ENCODE peak calls at places on chromosome 11, in seven cellular contexts. One of them, this sample, is unnamed.

GRCh38 chr11:130774703-130775102 is 141.6 kb downstream of the SNX19 start:
- DNase-seq in GM12878: no peak
- DNase-seq in H1: no peak
- DNase-seq in SK-N-SH: no peak
- DNase-seq in HCT116: no peak
- DNase-seq in HepG2: no peak
- DNase-seq in T47D: no peak
- DNase-seq in this sample: no peak

GRCh38 chr11:118064956-118065355 is 11.9 kb upstream of the TMPRSS4 start:
- DNase-seq in GM12878: no peak
- DNase-seq in HepG2: no peak
- DNase-seq in HCT116: no peak
- DNase-seq in H1: no peak
- DNase-seq in T47D: no peak
- DNase-seq in SK-N-SH: no peak
- DNase-seq in this sample: no peak

GRCh38 chr11:68448604-68449011 is 11.9 kb upstream of the PPP6R3 start:
- DNase-seq in SK-N-SH: no peak
- DNase-seq in H1: no peak
- DNase-seq in HepG2: no peak
- DNase-seq in GM12878: no peak
- DNase-seq in T47D: no peak
- DNase-seq in HCT116: no peak
- DNase-seq in this sample: no peak

GRCh38 chr11:57134284-57134683 is 47.5 kb upstream of the LRRC55 start:
- DNase-seq in GM12878: no peak
- DNase-seq in H1: no peak
- DNase-seq in HCT116: no peak
- DNase-seq in T47D: no peak
- DNase-seq in HepG2: no peak
- DNase-seq in SK-N-SH: no peak
- DNase-seq in this sample: no peak

GRCh38 chr11:44680982-44681597 is 45.7 kb upstream of the TSPAN18 start:
- DNase-seq in HCT116: no peak
- DNase-seq in T47D: no peak
- DNase-seq in SK-N-SH: no peak
- DNase-seq in H1: no peak
- DNase-seq in GM12878: no peak
- DNase-seq in HepG2: no peak
- DNase-seq in this sample: no peak

GRCh38 chr11:86713552-86713951 is 41.1 kb upstream of the ME3 start:
- DNase-seq in GM12878: no peak
- DNase-seq in H1: no peak
- DNase-seq in HCT116: no peak
- DNase-seq in HepG2: no peak
- DNase-seq in SK-N-SH: no peak
- DNase-seq in T47D: no peak
- DNase-seq in this sample: no peak

GRCh38 chr11:42521994-42522393 is 789.8 kb upstream of the API5 start:
- DNase-seq in GM12878: no peak
- DNase-seq in HepG2: no peak
- DNase-seq in SK-N-SH: no peak
- DNase-seq in T47D: no peak
- DNase-seq in H1: no peak
- DNase-seq in HCT116: no peak
- DNase-seq in this sample: no peak

GRCh38 chr11:111299111-111300026 is 1.0 kb downstream of the POU2AF3 start:
- DNase-seq in HepG2: peak
- DNase-seq in SK-N-SH: peak
- DNase-seq in HCT116: no peak
- DNase-seq in GM12878: no peak
- DNase-seq in H1: peak
- DNase-seq in T47D: peak
- DNase-seq in this sample: no peak

GRCh38 chr11:133531971-133532651 is at the start of gene OPCML:
- DNase-seq in SK-N-SH: no peak
- DNase-seq in HCT116: no peak
- DNase-seq in H1: peak
- DNase-seq in GM12878: no peak
- DNase-seq in T47D: no peak
- DNase-seq in HepG2: no peak
- DNase-seq in this sample: no peak

GRCh38 chr11:14124345-14124744 is 161.8 kb downstream of the SPON1 start:
- DNase-seq in HepG2: no peak
- DNase-seq in GM12878: no peak
- DNase-seq in T47D: no peak
- DNase-seq in HCT116: no peak
- DNase-seq in SK-N-SH: no peak
- DNase-seq in H1: no peak
- DNase-seq in this sample: no peak

GRCh38 chr11:44133335-44133946 is 38.0 kb downstream of the EXT2 start:
- DNase-seq in SK-N-SH: peak
- DNase-seq in T47D: peak
- DNase-seq in HCT116: no peak
- DNase-seq in GM12878: no peak
- DNase-seq in HepG2: peak
- DNase-seq in H1: no peak
- DNase-seq in this sample: peak

GRCh38 chr11:71334191-71334590 is 81.8 kb upstream of the SHANK2 start:
- DNase-seq in HCT116: no peak
- DNase-seq in T47D: no peak
- DNase-seq in SK-N-SH: no peak
- DNase-seq in H1: no peak
- DNase-seq in HepG2: no peak
- DNase-seq in GM12878: no peak
- DNase-seq in this sample: no peak

GRCh38 chr11:122007611-122008071 is 108.4 kb downstream of the BLID start:
- DNase-seq in H1: no peak
- DNase-seq in T47D: no peak
- DNase-seq in HepG2: no peak
- DNase-seq in GM12878: no peak
- DNase-seq in HCT116: no peak
- DNase-seq in SK-N-SH: no peak
- DNase-seq in this sample: no peak

DNA sequence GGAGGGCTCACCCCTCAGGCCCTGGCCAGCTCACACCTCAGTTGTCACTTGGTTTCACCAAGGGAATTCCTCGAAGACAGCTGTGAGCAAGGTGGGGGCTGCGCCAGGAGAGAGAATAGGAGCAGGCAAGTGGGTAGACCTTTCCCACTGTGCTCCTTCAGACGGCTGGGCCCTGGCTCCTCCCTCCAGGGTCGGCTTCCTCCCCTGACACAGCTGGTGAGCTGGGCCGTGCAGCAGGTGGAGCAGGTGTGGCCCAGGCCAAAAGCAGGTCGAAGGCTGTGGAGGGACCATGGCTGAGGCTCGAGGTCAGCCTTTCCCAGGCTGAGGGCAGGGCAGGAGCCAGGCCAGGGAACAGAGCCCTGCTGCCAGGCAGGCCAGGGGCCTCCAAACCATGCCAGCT is 12.5 kb upstream of the MYRF start:
- DNase-seq in T47D: no peak
- DNase-seq in HCT116: no peak
- DNase-seq in H1: no peak
- DNase-seq in HepG2: no peak
- DNase-seq in SK-N-SH: no peak
- DNase-seq in GM12878: no peak
- DNase-seq in this sample: no peak
- TF ChIP-seq JUND in T47D: no peak
- TF ChIP-seq JUND in HCT116: no peak
- TF ChIP-seq JUND in H1: no peak
- TF ChIP-seq JUND in HepG2: no peak
- TF ChIP-seq JUND in SK-N-SH: no peak
- TF ChIP-seq JUND in GM12878: no peak
- TF ChIP-seq JUND in this sample: no peak

DNA sequence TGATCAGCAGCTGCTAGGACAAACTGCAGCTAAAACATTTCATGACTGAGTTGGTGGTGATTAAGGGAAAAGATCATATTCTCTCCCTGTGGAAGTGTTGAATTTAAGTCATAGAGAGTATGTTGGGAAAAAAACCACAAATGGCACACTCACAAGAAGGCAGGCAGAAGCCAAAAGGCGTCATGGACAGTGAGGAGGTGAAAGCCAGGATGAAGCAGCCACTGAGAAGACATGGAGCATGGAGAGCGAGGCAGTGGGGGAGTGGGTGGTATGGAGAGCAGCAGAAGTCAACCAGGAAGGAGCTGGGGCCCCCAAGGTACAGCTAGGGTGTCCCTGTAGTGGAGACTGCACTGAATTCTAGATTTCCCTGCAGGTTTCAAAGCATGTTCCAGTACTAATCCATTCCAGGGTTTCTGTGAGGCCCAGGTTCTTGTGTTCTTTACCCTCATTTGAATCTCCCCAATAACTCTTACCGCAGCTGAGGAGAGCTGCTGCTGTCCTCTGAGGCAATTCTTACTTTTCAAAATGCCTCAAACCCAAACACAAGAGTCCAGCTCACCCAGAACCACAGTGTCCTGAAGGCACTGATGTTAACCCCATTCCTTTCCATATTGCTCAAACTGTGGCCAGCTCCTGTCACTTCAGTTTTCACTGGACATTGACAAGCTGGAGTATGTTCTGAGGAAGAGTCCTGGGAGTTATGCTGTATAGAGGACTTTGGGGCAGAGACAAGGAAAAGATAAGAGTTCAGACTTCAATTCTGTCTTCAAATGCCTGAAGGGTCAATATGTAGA is 191.8 kb upstream of the E2F8 start:
- DNase-seq in SK-N-SH: no peak
- DNase-seq in HepG2: no peak
- DNase-seq in HCT116: no peak
- DNase-seq in T47D: no peak
- DNase-seq in GM12878: peak
- DNase-seq in H1: peak
- DNase-seq in this sample: no peak
- TF ChIP-seq JUND in SK-N-SH: no peak
- TF ChIP-seq JUND in HepG2: no peak
- TF ChIP-seq JUND in HCT116: no peak
- TF ChIP-seq JUND in T47D: no peak
- TF ChIP-seq JUND in GM12878: no peak
- TF ChIP-seq JUND in H1: no peak
- TF ChIP-seq JUND in this sample: no peak

GRCh38 chr11:116415095-116415494 is 357.7 kb downstream of the BUD13 start:
- DNase-seq in HepG2: no peak
- DNase-seq in GM12878: no peak
- DNase-seq in SK-N-SH: no peak
- DNase-seq in H1: no peak
- DNase-seq in T47D: no peak
- DNase-seq in HCT116: no peak
- DNase-seq in this sample: no peak

GRCh38 chr11:116414357-116414756 is 358.4 kb downstream of the BUD13 start:
- DNase-seq in T47D: no peak
- DNase-seq in H1: no peak
- DNase-seq in GM12878: no peak
- DNase-seq in HepG2: no peak
- DNase-seq in SK-N-SH: no peak
- DNase-seq in HCT116: no peak
- DNase-seq in this sample: no peak

GRCh38 chr11:116413861-116414260 is 358.9 kb downstream of the BUD13 start:
- DNase-seq in GM12878: no peak
- DNase-seq in SK-N-SH: no peak
- DNase-seq in HepG2: peak
- DNase-seq in T47D: no peak
- DNase-seq in H1: no peak
- DNase-seq in HCT116: no peak
- DNase-seq in this sample: no peak

GRCh38 chr11:116416852-116417251 is 355.9 kb downstream of the BUD13 start:
- DNase-seq in T47D: no peak
- DNase-seq in SK-N-SH: no peak
- DNase-seq in HepG2: no peak
- DNase-seq in H1: no peak
- DNase-seq in HCT116: no peak
- DNase-seq in GM12878: no peak
- DNase-seq in this sample: no peak

GRCh38 chr11:116412118-116412889 is 360.5 kb downstream of the BUD13 start:
- DNase-seq in SK-N-SH: no peak
- DNase-seq in H1: no peak
- DNase-seq in GM12878: no peak
- DNase-seq in HepG2: peak
- DNase-seq in HCT116: no peak
- DNase-seq in T47D: no peak
- DNase-seq in this sample: no peak
- TF ChIP-seq JUND in SK-N-SH: no peak
- TF ChIP-seq JUND in H1: no peak
- TF ChIP-seq JUND in GM12878: no peak
- TF ChIP-seq JUND in HepG2: no peak
- TF ChIP-seq JUND in HCT116: no peak
- TF ChIP-seq JUND in T47D: no peak
- TF ChIP-seq JUND in this sample: no peak

GRCh38 chr11:8352852-8353505 is 89.3 kb upstream of the LMO1 start:
- DNase-seq in HCT116: no peak
- DNase-seq in GM12878: no peak
- DNase-seq in HepG2: no peak
- DNase-seq in SK-N-SH: no peak
- DNase-seq in H1: no peak
- DNase-seq in T47D: no peak
- DNase-seq in this sample: no peak

GRCh38 chr11:8356731-8357504 is 93.2 kb upstream of the LMO1 start:
- DNase-seq in HepG2: no peak
- DNase-seq in GM12878: no peak
- DNase-seq in HCT116: no peak
- DNase-seq in T47D: no peak
- DNase-seq in H1: no peak
- DNase-seq in SK-N-SH: no peak
- DNase-seq in this sample: no peak

GRCh38 chr11:8356216-8356615 is 92.5 kb upstream of the LMO1 start:
- DNase-seq in HCT116: no peak
- DNase-seq in GM12878: no peak
- DNase-seq in SK-N-SH: no peak
- DNase-seq in H1: no peak
- DNase-seq in HepG2: no peak
- DNase-seq in T47D: no peak
- DNase-seq in this sample: no peak

GRCh38 chr11:8355418-8355742 is 91.7 kb upstream of the LMO1 start:
- DNase-seq in HepG2: no peak
- DNase-seq in SK-N-SH: no peak
- DNase-seq in H1: no peak
- DNase-seq in HCT116: no peak
- DNase-seq in T47D: no peak
- DNase-seq in GM12878: no peak
- DNase-seq in this sample: no peak

DNA sequence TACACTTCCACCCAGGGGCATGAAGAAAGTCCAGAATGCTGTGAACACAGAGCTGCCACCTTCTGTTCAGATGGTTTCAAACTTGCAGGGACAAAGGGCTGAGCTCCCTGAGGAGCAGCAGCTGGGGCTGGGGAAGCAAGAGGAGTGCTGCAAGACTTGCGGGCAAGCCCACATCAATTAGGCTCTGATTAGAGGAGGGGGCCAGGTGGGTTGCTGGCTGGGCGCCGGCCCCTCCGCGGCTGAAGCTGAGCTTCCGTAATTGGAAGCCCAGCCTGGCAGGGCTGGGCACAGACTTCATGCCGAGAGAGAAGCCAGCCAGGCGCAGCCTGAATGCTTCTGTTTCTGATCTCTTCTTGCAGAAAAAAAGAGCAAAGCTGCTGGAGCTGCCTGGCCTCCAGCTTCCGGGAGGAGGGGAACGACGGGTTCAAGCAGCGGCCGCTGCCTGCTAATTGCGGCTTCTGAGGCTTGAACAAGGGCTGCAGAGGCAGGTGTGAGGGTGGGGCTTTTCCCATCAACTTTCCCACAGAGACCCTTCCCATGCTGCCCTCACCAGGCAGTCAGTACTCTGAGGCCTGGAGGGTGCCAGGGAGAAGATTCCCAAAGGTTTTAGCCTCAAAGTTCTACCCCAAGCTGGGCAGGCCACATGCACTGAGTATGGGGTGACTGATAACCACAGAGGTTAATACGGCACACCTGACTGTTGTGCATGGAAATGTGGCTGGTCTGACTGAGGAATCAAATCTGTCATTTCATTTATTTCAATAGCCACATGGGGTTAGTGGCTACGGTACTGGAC is 91.1 kb upstream of the LMO1 start:
- DNase-seq in HCT116: no peak
- DNase-seq in T47D: no peak
- DNase-seq in HepG2: no peak
- DNase-seq in GM12878: no peak
- DNase-seq in SK-N-SH: peak
- DNase-seq in H1: no peak
- DNase-seq in this sample: no peak
- TF ChIP-seq JUND in HCT116: no peak
- TF ChIP-seq JUND in T47D: no peak
- TF ChIP-seq JUND in HepG2: no peak
- TF ChIP-seq JUND in GM12878: no peak
- TF ChIP-seq JUND in SK-N-SH: no peak
- TF ChIP-seq JUND in H1: no peak
- TF ChIP-seq JUND in this sample: no peak

This sample was measured in K562.